ENCODE peak calls at places on chromosomes 12 and 14, in ten cellular contexts. R is neural progenitor cell; U is uterus; V is SJCRH30; E is tibial nerve; G is IMR-90; Z is aorta; O is osteoblast; N is pancreas; X is CD8-positive, alpha-beta T cell. J is an unnamed sample. For H3K9me3 and H3K27me3, the result is how much of the 10 kb centered on the place peaks cover.

GRCh38 chr12:46134205-46134811 is 134.5 kb downstream of the SLC38A1 start:
- DNase-seq in N (no peak), U (no peak), R (no peak), E (no peak), G (no peak), X (no peak), Z (no peak), V (peak), O (no peak), J (no peak)

GRCh38 chr14:37087520-37087919 is 84.9 kb downstream of the SLC25A21 start:
- DNase-seq in E (no peak), X (no peak), U (no peak), R (no peak), Z (no peak), V (no peak), O (no peak), N (no peak), G (no peak), J (no peak)

GRCh38 chr12:13425766-13426165 is 229.2 kb downstream of the EMP1 start:
- DNase-seq in G (peak), O (peak), R (no peak), U (no peak), V (peak), Z (no peak), X (no peak), E (no peak), N (no peak), J (no peak)

GRCh38 chr12:31339831-31340622 is 14.1 kb upstream of the SINHCAF start:
- DNase-seq in E (no peak), N (no peak), Z (no peak), V (no peak), U (no peak), G (no peak), O (no peak), R (no peak), X (no peak), J (no peak)

GRCh38 chr12:119780786-119781434 is 96.2 kb downstream of the CIT start:
- DNase-seq in Z (no peak), G (peak), O (peak), E (peak), U (no peak), N (peak), V (peak), X (no peak), R (peak), J (no peak)

GRCh38 chr12:118145113-118145797 is 9.3 kb downstream of the PEBP1 start:
- DNase-seq in U (no peak), R (no peak), O (no peak), E (no peak), V (no peak), X (no peak), N (no peak), G (no peak), Z (no peak), J (no peak)

GRCh38 chr14:102708494-102708893 is 68.8 kb upstream of the TRAF3 start:
- DNase-seq in X (no peak), E (no peak), G (no peak), N (no peak), O (no peak), V (no peak), R (no peak), U (no peak), Z (no peak), J (no peak)

GRCh38 chr14:67187210-67187609 is 2.0 kb upstream of the GARIN2 start:
- DNase-seq in E (no peak), G (peak), N (no peak), O (peak), X (no peak), R (no peak), Z (no peak), V (peak), U (no peak), J (no peak)

GRCh38 chr12:31089072-31089471 is 15.4 kb downstream of the DDX11 start:
- DNase-seq in G (no peak), U (no peak), O (no peak), N (no peak), X (no peak), E (no peak), Z (no peak), V (no peak), R (no peak), J (peak)

GRCh38 chr14:105062048-105062433 is 3.2 kb downstream of the GPR132 start:
- DNase-seq in N (no peak), U (no peak), Z (no peak), R (no peak), E (no peak), O (peak), V (no peak), G (no peak), X (no peak), J (peak)

GRCh38 chr14:62329427-62329826 is 567.2 kb downstream of the SNAPC1 start:
- DNase-seq in G (peak), Z (no peak), U (no peak), E (no peak), R (no peak), N (no peak), O (no peak), X (no peak), V (no peak), J (no peak)

GRCh38 chr14:67167420-67168109 is 21.7 kb upstream of the GARIN2 start:
- DNase-seq in O (no peak), E (no peak), G (no peak), R (no peak), V (no peak), N (no peak), X (no peak), U (no peak), Z (no peak), J (no peak)

GRCh38 chr12:121917950-121918678 is at the start of gene CFAP251:
- DNase-seq in E (peak), G (peak), X (peak), R (peak), N (peak), O (peak), V (no peak), U (peak), Z (peak), J (peak)

GRCh38 chr14:75258079-75258802 is 20.4 kb upstream of the FOS start:
- DNase-seq in X (no peak), Z (no peak), V (no peak), G (peak), R (no peak), O (peak), E (peak), U (peak), N (peak), J (no peak)

GRCh38 chr12:49609875-49610154 is 4.4 kb upstream of the FAM186B start:
- DNase-seq in R (no peak), U (no peak), O (no peak), V (peak), X (no peak), Z (no peak), G (peak), E (no peak), N (no peak), J (no peak)

GRCh38 chr12:28618171-28618570 is 427.9 kb downstream of the CCDC91 start:
- DNase-seq in R (no peak), O (no peak), N (no peak), V (no peak), X (no peak), G (no peak), E (no peak), U (no peak), Z (no peak), J (no peak)

GRCh38 chr14:99768381-99768780 is 24.8 kb upstream of the EML1 start:
- DNase-seq in N (no peak), O (peak), E (no peak), V (peak), R (peak), X (no peak), Z (no peak), G (no peak), U (no peak), J (no peak)

GRCh38 chr14:94109915-94110250 is 653 bp upstream of the IFI27 start:
- DNase-seq in X (no peak), O (no peak), E (no peak), Z (no peak), V (no peak), R (no peak), G (no peak), N (no peak), U (no peak), J (no peak)

GRCh38 chr14:30443368-30444007 is 115.5 kb upstream of the G2E3 start:
- DNase-seq in Z (no peak), X (no peak), O (no peak), N (peak), U (no peak), R (peak), G (peak), E (no peak), V (peak), J (no peak)

GRCh38 chr12:130796985-130797686 is 41.9 kb downstream of the STX2 start:
- DNase-seq in R (no peak), X (no peak), U (no peak), N (no peak), O (no peak), Z (no peak), G (no peak), E (no peak), V (no peak), J (peak)

GRCh38 chr12:106138646-106139421 is at the start of gene NUAK1:
- DNase-seq in Z (peak), R (peak), U (peak), O (peak), G (peak), X (no peak), V (no peak), E (no peak), N (peak), J (peak)

GRCh38 chr12:54228471-54228870 is 39.7 kb upstream of the SMUG1 start:
- DNase-seq in U (no peak), N (no peak), E (no peak), Z (no peak), V (no peak), O (no peak), G (no peak), R (no peak), X (no peak), J (no peak)

GRCh38 chr12:37720846-37721245 is 595.7 kb upstream of the ALG10B start:
- DNase-seq in E (no peak), U (no peak), N (no peak), Z (no peak), R (no peak), V (no peak), O (no peak), G (no peak), X (no peak), J (no peak)
- H3K9me3 ChIP-seq in E (under half), U (under half), N (under half), Z (under half), R (under half), V (under half), O (under half), G (under half), X (under half), J (under half)

GRCh38 chr12:123991402-123991951 is 18.5 kb downstream of the ZNF664 start:
- DNase-seq in R (no peak), N (no peak), V (no peak), O (no peak), G (no peak), Z (no peak), U (no peak), X (no peak), E (no peak), J (no peak)
- H3K27me3 ChIP-seq in R (under half), N (under half), V (under half), O (under half), G (under half), Z (under half), U (under half), X (under half), E (under half), J (under half)

DNA sequence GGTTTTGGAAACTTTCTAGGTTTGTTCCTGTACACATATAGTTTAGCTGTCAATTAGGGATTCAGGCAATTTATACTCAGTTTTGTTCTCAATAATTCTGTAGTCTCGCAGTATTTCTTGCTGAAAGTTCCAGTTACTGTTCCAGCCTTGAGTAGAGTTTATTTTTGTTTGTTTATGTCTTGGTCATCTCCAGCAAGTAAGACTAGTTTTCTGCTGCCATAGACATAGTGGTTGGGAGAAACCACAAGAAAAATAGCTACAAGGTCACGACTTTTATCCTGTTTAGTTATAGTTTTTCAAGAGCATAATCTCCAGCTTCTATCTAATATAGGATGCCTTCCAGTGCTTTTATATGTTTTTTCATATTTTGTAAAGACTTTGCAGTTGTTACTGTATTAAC is 99.6 kb upstream of the FOXG1 start:
- DNase-seq in N (no peak), V (no peak), R (no peak), U (no peak), O (no peak), X (no peak), G (no peak), E (no peak), Z (no peak), J (no peak)
- H3K9me3 ChIP-seq in N (under half), V (under half), R (under half), U (under half), O (under half), X (under half), G (under half), E (under half), Z (under half), J (under half)

GRCh38 chr12:107845226-107845979 is 70.9 kb downstream of the ASCL4 start:
- DNase-seq in X (no peak), V (no peak), R (peak), U (no peak), E (no peak), O (peak), G (no peak), Z (no peak), N (no peak), J (no peak)

GRCh38 chr12:107845980-107846659 is 71.6 kb downstream of the ASCL4 start:
- DNase-seq in Z (no peak), R (no peak), O (peak), V (no peak), N (no peak), X (no peak), G (no peak), U (no peak), E (no peak), J (peak)

GRCh38 chr12:107844312-107844921 is 69.9 kb downstream of the ASCL4 start:
- DNase-seq in U (no peak), R (peak), G (no peak), O (peak), X (no peak), N (no peak), V (no peak), Z (no peak), E (no peak), J (peak)

GRCh38 chr12:107847430-107847829 is 72.9 kb downstream of the ASCL4 start:
- DNase-seq in O (no peak), R (no peak), Z (no peak), V (no peak), X (no peak), G (no peak), E (no peak), N (no peak), U (no peak), J (no peak)

GRCh38 chr12:107847830-107848229 is 73.3 kb downstream of the ASCL4 start:
- DNase-seq in G (no peak), E (no peak), Z (no peak), V (no peak), U (no peak), O (peak), R (no peak), N (no peak), X (no peak), J (no peak)
- H3K27me3 ChIP-seq in G (under half), E (half or more), Z (under half), V (under half), U (under half), O (half or more), R (half or more), N (under half), X (under half), J (half or more)

J was measured in left lung.